ENCODE peak calls at places on chromosomes 4 and X, in five cellular contexts. M is HCT116, Q is K562, D is HepG2, I is H1. L is an unnamed sample.

GRCh38 chr4:37890501-37891220 is at the start of gene TBC1D1:
- DNase-seq in M (no peak), Q (no peak), I (peak; percentile 73), D (no peak), L (no peak)

GRCh38 chrX:139725720-139726119 is 17.8 kb upstream of the MCF2 start:
- DNase-seq in I (no peak), M (no peak), D (no peak), Q (no peak), L (peak; percentile 64)

GRCh38 chr4:167221074-167221473 is 13.2 kb downstream of the SPOCK3 start:
- DNase-seq in I (no peak), M (no peak), D (no peak), Q (no peak), L (no peak)

GRCh38 chr4:71816676-71817303 is 32.9 kb upstream of the GC start:
- DNase-seq in I (no peak), M (no peak), Q (no peak), D (no peak), L (no peak)

GRCh38 chr4:144267084-144267483 is 126.6 kb upstream of the GYPA start:
- DNase-seq in M (no peak), I (no peak), Q (no peak), D (no peak), L (no peak)

GRCh38 chr4:139219450-139220055 is 42.5 kb upstream of the ELF2 start:
- DNase-seq in D (no peak), M (no peak), Q (no peak), I (no peak), L (no peak)

GRCh38 chrX:136528645-136529315 is 3.2 kb upstream of the VGLL1 start:
- DNase-seq in Q (peak; percentile 64), D (no peak), I (peak; percentile 40), M (no peak), L (no peak)

GRCh38 chr4:110636677-110637407 is 14.0 kb upstream of the PITX2 start:
- DNase-seq in Q (no peak), D (no peak), M (peak; percentile 57), I (peak; percentile 89), L (no peak)

GRCh38 chr4:76989391-76990061 is 40.0 kb downstream of the SEPTIN11 start:
- DNase-seq in I (no peak), D (no peak), Q (no peak), M (no peak), L (no peak)

GRCh38 chrX:29687687-29688086 is 527.7 kb upstream of the MAGEB2 start:
- DNase-seq in D (no peak), M (no peak), I (no peak), Q (no peak), L (no peak)

GRCh38 chrX:101774340-101774739 is 114.7 kb upstream of the ARMCX2 start:
- DNase-seq in Q (no peak), M (no peak), I (no peak), D (no peak), L (peak; percentile 17)

GRCh38 chrX:67426946-67427345 is 116.9 kb upstream of the AR start:
- DNase-seq in I (no peak), M (no peak), Q (no peak), D (no peak), L (no peak)

GRCh38 chr4:3073158-3074077 is 920 bp downstream of the HTT-AS start:
- DNase-seq in M (no peak), D (peak; percentile 74), I (no peak), Q (no peak), L (no peak)

GRCh38 chrX:46327229-46328081 is 217.8 kb downstream of the ZNF674 start:
- DNase-seq in M (peak; percentile 76), I (peak; percentile 56), D (peak; percentile 92), Q (no peak), L (no peak)

GRCh38 chr4:112279882-112280315 is 5.8 kb downstream of the TIFA start:
- DNase-seq in Q (no peak), I (no peak), D (no peak), M (no peak), L (no peak)

GRCh38 chrX:70262952-70263567 is 3.1 kb upstream of the P2RY4 start:
- DNase-seq in I (peak; percentile 70), M (no peak), D (peak; percentile 23), Q (peak; percentile 60), L (no peak)

GRCh38 chr4:112514449-112515277 is 1.3 kb downstream of the NEUROG2 start:
- DNase-seq in Q (no peak), D (no peak), I (peak; percentile 75), M (no peak), L (no peak)

GRCh38 chr4:138235419-138235952 is 6.7 kb downstream of the SLC7A11 start:
- DNase-seq in D (no peak), I (no peak), Q (peak; percentile 65), M (peak; percentile 15), L (no peak)

GRCh38 chr4:26178874-26179273 is 141.9 kb upstream of the RBPJ start:
- DNase-seq in D (no peak), I (no peak), Q (no peak), M (no peak), L (no peak)

GRCh38 chrX:27444093-27444908 is 18.8 kb downstream of the PPP4R3C start:
- DNase-seq in I (no peak), M (no peak), Q (no peak), D (peak; percentile 14), L (no peak)

GRCh38 chr4:19711871-19712270 is 539.8 kb upstream of the SLIT2 start:
- DNase-seq in Q (no peak), M (no peak), I (no peak), D (no peak), L (no peak)

GRCh38 chrX:106730385-106730784 is 3.9 kb downstream of the RNF128 start:
- DNase-seq in Q (no peak), I (no peak), D (peak; percentile 45), M (no peak), L (no peak)

GRCh38 chr4:15365641-15366040 is 62.2 kb upstream of the C1QTNF7 start:
- DNase-seq in I (no peak), M (no peak), D (no peak), Q (no peak), L (no peak)

GRCh38 chrX:1239681-1240142 is 27.3 kb upstream of the CRLF2 start:
- DNase-seq in M (no peak), Q (peak; percentile 31), D (no peak), I (no peak), L (peak; percentile 68)

GRCh38 chr4:6047130-6047673 is 29.0 kb upstream of the C4orf50 start:
- DNase-seq in I (peak; percentile 65), Q (no peak), D (no peak), M (peak; percentile 36), L (no peak)

GRCh38 chr4:42519803-42520417 is 122.6 kb downstream of the SHISA3 start:
- DNase-seq in D (peak; percentile 12), I (peak; percentile 65), M (peak; percentile 28), Q (peak; percentile 59), L (peak; percentile 19)

GRCh38 chr4:133996431-133997121 is 205.0 kb downstream of the PABPC4L start:
- DNase-seq in D (peak; percentile 58), Q (no peak), I (no peak), M (no peak), L (no peak)

GRCh38 chr4:175034986-175035705 is 117.0 kb downstream of the ADAM29 start:
- DNase-seq in I (no peak), D (no peak), M (no peak), Q (no peak), L (no peak)

GRCh38 chr4:94000559-94000958 is 172.0 kb downstream of the ATOH1 start:
- DNase-seq in I (no peak), D (no peak), M (no peak), Q (no peak), L (no peak)
- TF ChIP-seq SP1 in I (no peak), D (no peak), M (no peak), Q (no peak), L (no peak)

DNA sequence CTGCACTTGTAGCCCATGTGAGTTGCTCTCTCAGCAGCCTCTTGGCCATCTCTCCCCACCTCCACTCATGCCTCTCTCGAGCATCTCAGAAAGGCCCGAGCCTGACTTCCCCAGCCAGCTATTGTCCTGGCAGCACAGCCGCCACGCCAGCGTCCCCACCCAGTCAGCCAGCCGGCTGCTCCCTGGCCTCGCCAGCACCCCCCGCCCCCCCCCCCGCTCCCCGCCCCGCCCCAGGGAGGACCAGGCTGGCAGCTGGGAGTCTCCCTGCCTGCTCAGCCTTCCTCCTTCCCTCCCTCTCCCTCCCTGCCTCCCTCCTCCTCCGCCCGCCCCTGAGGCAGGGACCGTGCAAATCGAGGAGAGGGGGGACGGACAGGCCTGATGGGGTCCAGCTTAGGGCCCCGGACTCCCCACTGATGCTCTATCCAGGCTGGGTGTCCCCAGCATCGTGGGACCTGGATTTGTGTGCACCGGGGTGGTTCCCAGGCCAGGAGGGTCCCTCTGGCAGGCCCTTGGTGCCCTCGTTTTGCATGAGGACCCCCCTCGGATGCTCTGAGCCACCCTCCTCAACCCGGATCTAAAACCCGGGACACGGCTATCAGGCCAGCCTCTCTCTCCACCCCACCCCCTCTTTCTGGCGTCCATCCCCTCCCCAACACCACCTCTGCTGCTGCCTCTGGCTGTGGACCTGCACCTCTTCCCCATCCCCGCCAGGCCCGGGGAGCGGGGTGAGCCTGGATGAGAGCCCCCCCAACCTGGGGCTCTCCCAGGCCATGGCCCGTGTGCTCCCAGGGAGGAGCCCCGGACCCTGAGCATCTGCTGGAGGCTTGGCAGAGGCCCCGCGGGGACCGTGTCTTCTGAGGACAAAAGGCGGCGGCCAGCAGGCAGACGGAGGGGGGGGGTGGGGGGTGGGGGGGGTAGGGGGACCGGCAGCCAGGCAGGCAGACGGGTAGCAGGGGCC is at the start of gene GPR173:
- DNase-seq in I (peak; percentile 72), Q (no peak), M (no peak), D (no peak), L (no peak)
- TF ChIP-seq JUND in I (peak; percentile 79), Q (no peak), M (no peak), D (no peak), L (no peak)

GRCh38 chrX:77276742-77277141 is 170.4 kb upstream of the FGF16 start:
- DNase-seq in M (no peak), D (no peak), I (no peak), Q (no peak), L (no peak)
- TF ChIP-seq SP1 in M (no peak), D (no peak), I (no peak), Q (no peak), L (no peak)

GRCh38 chr4:14259926-14260325 is 632.4 kb upstream of the BOD1L1 start:
- DNase-seq in I (no peak), Q (no peak), M (no peak), D (no peak), L (no peak)
- TF ChIP-seq JUND in I (no peak), Q (no peak), M (no peak), D (no peak), L (no peak)

GRCh38 chrX:155857561-155857960 is 23.6 kb upstream of the VAMP7 start:
- DNase-seq in I (no peak), Q (peak; percentile 48), M (no peak), D (no peak), L (no peak)
- TF ChIP-seq SP1 in I (no peak), Q (no peak), M (no peak), D (no peak), L (no peak)

GRCh38 chr4:17166954-17167353 is 268.5 kb upstream of the LDB2 start:
- DNase-seq in D (no peak), M (no peak), Q (no peak), I (no peak), L (no peak)
- TF ChIP-seq JUND in D (no peak), M (no peak), Q (no peak), I (no peak), L (no peak)

GRCh38 chrX:48917139-48917980 is 1.5 kb downstream of the PIM2 start:
- DNase-seq in M (peak; percentile 74), D (peak; percentile 88), I (peak; percentile 80), Q (peak; percentile 96), L (peak; percentile 88)
- TF ChIP-seq SP1 in M (no peak), D (no peak), I (no peak), Q (peak; percentile 55), L (no peak)

GRCh38 chr4:90227177-90227576 is 100.0 kb downstream of the CCSER1 start:
- DNase-seq in D (no peak), Q (no peak), I (no peak), M (no peak), L (no peak)

GRCh38 chr4:90226734-90227133 is 99.5 kb downstream of the CCSER1 start:
- DNase-seq in D (no peak), M (no peak), Q (no peak), I (no peak), L (no peak)
- TF ChIP-seq JUND in D (no peak), M (no peak), Q (no peak), I (no peak), L (no peak)

L was measured in GM12878.